ENCODE peak calls at places on chromosomes 2 and 18, in five cellular contexts. O, M, N, H and R are unnamed samples.

GRCh38 chr2:138948070-138948539 is 167.9 kb upstream of the NXPH2 start:
- DNase-seq in O (no peak), M (no peak), N (no peak), H (peak), R (no peak)

GRCh38 chr2:18078206-18078605 is 199.7 kb downstream of the KCNS3 start:
- DNase-seq in O (no peak), M (no peak), N (no peak), H (no peak), R (no peak)

GRCh38 chr2:31282634-31283033 is 48.7 kb downstream of the EHD3 start:
- DNase-seq in O (no peak), M (no peak), N (no peak), H (no peak), R (no peak)

GRCh38 chr2:61135510-61135909 is 26.5 kb upstream of the C2orf74 start:
- DNase-seq in O (no peak), M (peak), N (no peak), H (peak), R (no peak)

GRCh38 chr2:100739735-100740432 is 80.1 kb upstream of the NPAS2 start:
- DNase-seq in O (no peak), M (no peak), N (no peak), H (no peak), R (no peak)

GRCh38 chr2:229810786-229811185 is 96.4 kb upstream of the DNER start:
- DNase-seq in O (no peak), M (no peak), N (no peak), H (no peak), R (no peak)

GRCh38 chr2:46555646-46556205 is 76.4 kb downstream of the TMEM247 start:
- DNase-seq in O (no peak), M (no peak), N (no peak), H (no peak), R (no peak)

GRCh38 chr2:30277582-30277981 is 46.2 kb downstream of the LBH start:
- DNase-seq in O (no peak), M (no peak), N (no peak), H (no peak), R (no peak)

GRCh38 chr2:39362595-39362994 is 74.5 kb downstream of the MAP4K3 start:
- DNase-seq in O (no peak), M (no peak), N (no peak), H (no peak), R (no peak)

GRCh38 chr2:23954325-23955014 is 14.2 kb downstream of the UBXN2A start:
- DNase-seq in O (no peak), M (no peak), N (no peak), H (no peak), R (no peak)

GRCh38 chr18:80198391-80198790 is 48.9 kb downstream of the PARD6G start:
- DNase-seq in O (no peak), M (no peak), N (no peak), H (no peak), R (no peak)